ENCODE peak calls at places on chromosome 19, in nine cellular contexts. R, C, O, A, W, I, V, P and J are unnamed samples.

GRCh38 chr19:8404391-8405151 is 8.5 kb upstream of the MARCHF2 start:
- DNase-seq in R (no peak), C (no peak), O (no peak), A (no peak), W (no peak), I (no peak), V (no peak), P (no peak), J (no peak)

GRCh38 chr19:39845621-39846175 is 481 bp downstream of the FBL start:
- DNase-seq in R (no peak), C (no peak), O (no peak), A (no peak), W (peak), I (no peak), V (peak), P (peak), J (peak)

GRCh38 chr19:54959840-54960239 is 6.3 kb upstream of the NLRP2 start:
- DNase-seq in R (no peak), C (no peak), O (no peak), A (no peak), W (no peak), I (no peak), V (peak), P (no peak), J (peak)

GRCh38 chr19:38929929-38930775 is at the start of gene SARS2:
- DNase-seq in R (peak), C (peak), O (peak), A (peak), W (peak), I (peak), V (peak), P (peak), J (peak)

GRCh38 chr19:39919976-39920375 is 14.5 kb downstream of the FCGBP start:
- DNase-seq in R (no peak), C (no peak), O (no peak), A (no peak), W (no peak), I (no peak), V (no peak), P (no peak), J (no peak)

GRCh38 chr19:3459322-3459881 is 20.9 kb downstream of the SMIM24 start:
- DNase-seq in R (no peak), C (no peak), O (peak), A (peak), W (peak), I (peak), V (no peak), P (peak), J (no peak)

GRCh38 chr19:21878646-21879045 is 42.7 kb upstream of the ZNF43 start:
- DNase-seq in R (no peak), C (no peak), O (no peak), A (no peak), W (no peak), I (no peak), V (no peak), P (no peak), J (peak)

GRCh38 chr19:58555369-58555885 is 522 bp upstream of the CHMP2A start:
- DNase-seq in R (no peak), C (no peak), O (peak), A (no peak), W (no peak), I (no peak), V (no peak), P (no peak), J (no peak)